ENCODE peak calls at places on chromosomes 7 and 10, in ten cellular contexts. Q is heart right ventricle; C is thoracic aorta; X is heart left ventricle; K is cardiac muscle cell; F is CD8-positive, alpha-beta T cell; E is HFF-Myc; M is brain microvascular endothelial cell; R is fibroblast of lung; Y is adrenal gland. N is an unnamed sample.

GRCh38 chr7:149838992-149839408 is 825 bp downstream of the ZNF862 start:
- DNase-seq in R (peak), K (no peak), F (no peak), Y (peak), Q (no peak), C (no peak), X (no peak), M (no peak), E (no peak), N (no peak)

GRCh38 chr10:2928219-2928840 is 139.0 kb upstream of the PFKP start:
- DNase-seq in X (peak), Q (peak), M (peak), C (no peak), R (peak), Y (peak), E (peak), F (peak), K (peak), N (peak)

GRCh38 chr7:126937196-126937595 is 315.5 kb downstream of the GRM8 start:
- DNase-seq in X (no peak), Q (no peak), E (no peak), M (no peak), K (no peak), C (no peak), R (no peak), F (no peak), Y (no peak), N (no peak)

GRCh38 chr10:118343115-118343514 is 991 bp upstream of the FAM204A start:
- DNase-seq in Y (no peak), F (no peak), Q (no peak), M (peak), E (no peak), R (peak), X (no peak), K (no peak), C (no peak), N (no peak)

GRCh38 chr10:31099101-31099500 is 67.4 kb upstream of the ZNF438 start:
- DNase-seq in K (no peak), M (peak), R (peak), F (no peak), C (no peak), Y (no peak), E (no peak), X (no peak), Q (no peak), N (no peak)

GRCh38 chr7:44307301-44307900 is 18.0 kb downstream of the CAMK2B start:
- DNase-seq in Y (peak), K (peak), C (no peak), Q (no peak), X (no peak), M (peak), R (peak), F (peak), E (peak), N (no peak)

GRCh38 chr7:106655703-106656498 is 5.1 kb downstream of the CCDC71L start:
- DNase-seq in X (no peak), F (no peak), Q (no peak), E (no peak), M (no peak), R (no peak), C (no peak), K (no peak), Y (no peak), N (no peak)

GRCh38 chr10:123995461-123996131 is 97.8 kb downstream of the CHST15 start:
- DNase-seq in X (no peak), E (no peak), C (no peak), R (peak), K (peak), M (peak), Q (peak), Y (peak), F (no peak), N (no peak)

GRCh38 chr10:124072106-124072505 is 21.3 kb downstream of the CHST15 start:
- DNase-seq in K (no peak), Q (no peak), X (no peak), C (no peak), Y (no peak), F (no peak), R (no peak), E (no peak), M (no peak), N (no peak)

GRCh38 chr10:97676770-97677581 is 10.1 kb downstream of the AVPI1 start:
- DNase-seq in M (no peak), F (peak), Y (no peak), K (peak), Q (no peak), C (no peak), E (no peak), R (peak), X (no peak), N (peak)

GRCh38 chr10:32379314-32379949 is 32.5 kb upstream of the EPC1 start:
- DNase-seq in Q (peak), X (peak), F (no peak), Y (peak), K (peak), E (peak), M (peak), C (no peak), R (peak), N (no peak)

GRCh38 chr10:72105675-72106074 is 17.3 kb upstream of the SPOCK2 start:
- DNase-seq in E (no peak), R (no peak), M (no peak), K (no peak), C (no peak), Q (no peak), Y (no peak), F (no peak), X (no peak), N (no peak)

GRCh38 chr10:72106154-72106849 is 18.0 kb upstream of the SPOCK2 start:
- DNase-seq in R (peak), M (no peak), Y (no peak), K (no peak), Q (no peak), X (no peak), C (no peak), E (no peak), F (no peak), N (no peak)

GRCh38 chr10:72105098-72105475 is 16.7 kb upstream of the SPOCK2 start:
- DNase-seq in E (no peak), F (no peak), C (no peak), M (no peak), K (no peak), X (no peak), Y (no peak), R (no peak), Q (no peak), N (no peak)

GRCh38 chr10:72107325-72108003 is 19.1 kb upstream of the SPOCK2 start:
- DNase-seq in K (no peak), E (no peak), M (no peak), X (no peak), C (no peak), R (no peak), F (no peak), Q (no peak), Y (no peak), N (no peak)

DNA sequence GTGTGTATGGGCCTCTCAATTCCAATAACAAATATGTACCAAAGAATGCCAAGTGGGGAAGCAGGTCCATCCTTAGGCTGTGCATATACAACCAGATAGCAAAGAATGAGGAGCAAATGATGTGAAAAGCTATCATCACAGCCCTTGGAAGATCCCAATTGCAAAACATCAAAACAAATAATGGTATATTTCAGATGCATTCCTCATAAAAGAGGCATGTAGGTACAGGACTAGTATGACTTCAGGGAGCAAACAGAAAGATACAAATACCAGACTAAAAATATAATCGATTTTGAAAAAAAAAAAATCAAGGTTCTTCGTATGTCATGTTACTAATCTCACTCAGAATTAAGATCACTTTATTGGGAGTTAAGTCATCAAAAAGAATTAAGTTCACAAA is 18.5 kb upstream of the SPOCK2 start:
- DNase-seq in Q (no peak), E (no peak), C (no peak), M (no peak), R (no peak), Y (no peak), X (no peak), K (no peak), F (no peak), N (no peak)
- TF ChIP-seq CTCF in Q (no peak), E (no peak), C (no peak), M (no peak), R (no peak), Y (no peak), X (no peak), K (no peak), F (no peak), N (no peak)

DNA sequence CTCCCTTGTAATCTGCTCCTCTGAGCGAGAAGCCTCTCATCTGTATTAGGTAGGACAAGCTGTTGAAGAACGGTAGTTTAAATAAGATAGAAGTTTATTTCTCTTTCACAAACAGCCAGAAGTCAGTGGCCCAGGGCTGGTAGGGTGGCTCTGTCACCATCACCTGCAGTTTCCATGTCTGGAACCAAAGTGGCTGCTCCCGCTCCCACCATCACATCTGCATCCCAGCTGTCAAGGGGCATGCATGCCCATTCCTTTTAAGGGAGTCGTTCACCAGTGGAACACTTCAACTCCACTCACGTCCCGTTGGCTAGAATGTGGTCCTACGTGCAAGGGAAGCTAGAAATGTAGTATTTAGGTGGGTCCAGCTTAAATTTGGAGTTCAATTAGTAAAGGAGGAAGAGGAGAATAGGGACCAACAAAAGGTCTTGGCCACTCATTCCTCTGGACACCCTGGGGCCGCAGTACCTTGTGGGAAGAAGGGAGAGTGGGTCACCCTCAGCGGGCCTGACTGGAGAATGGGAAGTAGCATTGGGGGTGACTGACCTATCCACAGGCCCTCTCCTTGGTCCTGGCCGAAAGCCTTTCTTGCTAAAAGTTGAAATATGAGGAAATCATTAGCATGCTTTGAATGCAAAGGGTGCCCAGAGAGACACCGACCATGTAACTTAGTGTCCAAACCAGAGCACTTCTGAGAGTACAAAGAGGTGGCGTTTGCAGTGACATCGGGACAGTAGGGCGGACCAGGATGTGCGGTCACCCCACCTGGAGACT is 48.0 kb downstream of the ELFN1 start:
- DNase-seq in K (no peak), R (no peak), E (no peak), F (no peak), M (no peak), C (no peak), Q (no peak), X (no peak), Y (no peak), N (no peak)
- TF ChIP-seq CTCF in K (no peak), R (no peak), E (no peak), F (no peak), M (no peak), C (no peak), Q (no peak), X (no peak), Y (no peak), N (no peak)

DNA sequence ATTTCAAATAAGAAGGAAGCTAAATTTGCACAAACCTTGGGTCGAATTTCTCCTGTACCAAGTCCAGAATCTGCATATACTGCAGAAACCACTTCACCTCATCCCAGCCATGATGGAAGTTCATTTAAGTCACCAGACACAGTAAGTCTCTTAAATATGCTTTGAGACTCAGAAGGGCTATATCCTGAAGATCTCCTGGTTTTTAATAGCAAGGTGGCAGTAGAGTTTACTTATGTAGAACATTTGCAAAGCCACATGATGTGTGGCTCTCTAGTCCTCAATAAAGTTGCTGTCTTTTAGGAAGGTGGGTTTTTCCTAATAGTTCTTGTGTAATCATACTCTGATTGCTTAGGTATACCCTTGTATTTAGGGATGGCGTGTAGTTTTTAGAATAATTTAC is 8.7 kb downstream of the DBF4 start:
- DNase-seq in R (no peak), Y (no peak), X (no peak), Q (no peak), K (no peak), F (no peak), E (no peak), M (no peak), C (no peak), N (no peak)
- TF ChIP-seq CTCF in R (no peak), Y (no peak), X (no peak), Q (no peak), K (no peak), F (no peak), E (no peak), M (no peak), C (no peak), N (no peak)

GRCh38 chr7:91031757-91032156 is 232.5 kb upstream of the FZD1 start:
- DNase-seq in K (no peak), C (no peak), E (no peak), Y (no peak), R (no peak), Q (no peak), X (no peak), F (no peak), M (no peak), N (no peak)
- TF ChIP-seq CTCF in K (no peak), C (no peak), E (no peak), Y (no peak), R (no peak), Q (no peak), X (no peak), F (no peak), M (no peak), N (no peak)

GRCh38 chr7:55207423-55207822 is 157.7 kb upstream of the LANCL2 start:
- DNase-seq in F (no peak), R (no peak), K (no peak), X (no peak), C (no peak), Q (no peak), Y (no peak), E (no peak), M (no peak), N (no peak)
- TF ChIP-seq CTCF in F (no peak), R (no peak), K (no peak), X (no peak), C (no peak), Q (no peak), Y (no peak), E (no peak), M (no peak), N (no peak)

GRCh38 chr10:4270116-4270515 is 485.1 kb upstream of the KLF6 start:
- DNase-seq in Y (peak), M (peak), F (no peak), X (no peak), K (no peak), R (peak), C (no peak), Q (peak), E (no peak), N (no peak)
- TF ChIP-seq CTCF in Y (no peak), M (no peak), F (no peak), X (no peak), K (no peak), R (no peak), C (no peak), Q (no peak), E (no peak), N (no peak)

GRCh38 chr7:154792436-154793055 is 210.4 kb downstream of the PAXIP1 start:
- DNase-seq in C (no peak), F (no peak), E (no peak), M (no peak), Q (no peak), X (no peak), R (no peak), Y (no peak), K (no peak), N (no peak)

GRCh38 chr7:154794147-154794780 is 208.7 kb downstream of the PAXIP1 start:
- DNase-seq in K (peak), C (no peak), M (no peak), F (no peak), Q (no peak), E (no peak), R (no peak), X (no peak), Y (peak), N (peak)

GRCh38 chr7:154791611-154792010 is 211.3 kb downstream of the PAXIP1 start:
- DNase-seq in E (no peak), R (no peak), Y (no peak), Q (no peak), M (no peak), F (no peak), C (no peak), X (no peak), K (no peak), N (no peak)

GRCh38 chr7:154785898-154786297 is 217.0 kb downstream of the PAXIP1 start:
- DNase-seq in Q (no peak), M (no peak), C (no peak), E (no peak), R (no peak), X (no peak), F (no peak), Y (no peak), K (no peak), N (no peak)

DNA sequence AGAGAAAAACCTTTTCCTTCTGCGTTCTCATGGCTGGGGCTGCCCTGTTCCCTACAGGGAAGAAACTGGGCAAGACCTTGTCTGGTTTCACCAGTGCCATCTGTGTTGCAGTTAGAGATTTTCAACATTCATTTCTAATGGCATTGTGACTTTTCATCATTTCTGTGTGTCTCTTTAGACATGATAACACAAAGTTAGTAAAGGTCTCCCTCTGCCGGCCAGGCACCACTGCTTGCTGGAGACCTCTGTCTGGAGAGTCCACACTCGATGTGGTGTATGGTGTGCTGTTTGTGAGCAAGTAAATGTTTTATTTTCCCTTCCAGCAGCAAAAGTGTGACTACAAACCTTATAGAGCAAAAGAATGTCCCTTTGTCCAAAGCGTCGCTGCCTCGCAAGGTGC is 213.5 kb downstream of the PAXIP1 start:
- DNase-seq in F (no peak), R (no peak), M (no peak), Y (peak), X (no peak), E (no peak), C (no peak), K (peak), Q (no peak), N (no peak)
- TF ChIP-seq CTCF in F (no peak), R (no peak), M (no peak), Y (no peak), X (no peak), E (no peak), C (no peak), K (no peak), Q (no peak), N (peak)

GRCh38 chr7:51187941-51188340 is 128.7 kb downstream of the COBL start:
- DNase-seq in Q (peak), R (no peak), F (no peak), X (peak), M (no peak), K (peak), C (no peak), Y (no peak), E (no peak), N (peak)
- TF ChIP-seq CTCF in Q (peak), R (no peak), F (no peak), X (peak), M (peak), K (no peak), C (no peak), Y (no peak), E (peak), N (peak)

GRCh38 chr7:52917982-52918578 is 117.4 kb upstream of the POM121L12 start:
- DNase-seq in R (no peak), C (no peak), K (no peak), F (no peak), Q (no peak), X (no peak), Y (peak), E (no peak), M (no peak), N (no peak)
- TF ChIP-seq CTCF in R (no peak), C (no peak), K (no peak), F (no peak), Q (no peak), X (no peak), Y (no peak), E (no peak), M (no peak), N (peak)